ENCODE peak calls at places on chromosomes 11 and 22, in nine cellular contexts. T is AG09309; M is lower leg skin; D is pancreas; J is astrocyte of the spinal cord; U is HCT116; S is colonic mucosa; V is thyroid gland; B is CD8-positive, alpha-beta memory T cell. N is an unnamed sample.

GRCh38 chr11:27563201-27563600 is 56.6 kb upstream of the LIN7C start:
- DNase-seq in T (no peak), M (no peak), D (no peak), J (peak), U (no peak), S (no peak), V (no peak), B (no peak), N (no peak)

GRCh38 chr11:114399903-114400221 is 449 bp downstream of the C11orf71 start:
- DNase-seq in T (no peak), M (no peak), D (peak), J (no peak), U (no peak), S (no peak), V (peak), B (no peak), N (no peak)

GRCh38 chr11:115590254-115590653 is 86.0 kb upstream of the CADM1 start:
- DNase-seq in T (no peak), M (no peak), D (no peak), J (no peak), U (no peak), S (no peak), V (no peak), B (no peak), N (no peak)

GRCh38 chr11:110704210-110704864 is 7.9 kb downstream of the ARHGAP20 start:
- DNase-seq in T (no peak), M (no peak), D (no peak), J (no peak), U (no peak), S (no peak), V (no peak), B (no peak), N (no peak)

GRCh38 chr11:102850973-102851745 is 7.8 kb upstream of the MMP3 start:
- DNase-seq in T (peak), M (no peak), D (no peak), J (peak), U (no peak), S (peak), V (no peak), B (no peak), N (peak)

GRCh38 chr11:86578727-86579405 is 93.5 kb downstream of the ME3 start:
- DNase-seq in T (no peak), M (no peak), D (no peak), J (no peak), U (no peak), S (no peak), V (no peak), B (no peak), N (no peak)

GRCh38 chr22:39908737-39909136 is 7.9 kb downstream of the GRAP2 start:
- DNase-seq in T (no peak), M (no peak), D (no peak), J (peak), U (no peak), S (no peak), V (peak), B (peak), N (no peak)

GRCh38 chr11:66985508-66986177 is 10.5 kb downstream of the C11orf86 start:
- DNase-seq in T (no peak), M (no peak), D (peak), J (no peak), U (no peak), S (no peak), V (peak), B (no peak), N (no peak)

GRCh38 chr11:61072316-61073109 is 29.8 kb upstream of the CD5 start:
- DNase-seq in T (no peak), M (no peak), D (no peak), J (no peak), U (no peak), S (no peak), V (no peak), B (no peak), N (no peak)

GRCh38 chr11:61077936-61078335 is 24.4 kb upstream of the CD5 start:
- DNase-seq in T (no peak), M (no peak), D (no peak), J (no peak), U (no peak), S (no peak), V (no peak), B (no peak), N (no peak)

GRCh38 chr11:61076506-61077304 is 25.6 kb upstream of the CD5 start:
- DNase-seq in T (no peak), M (no peak), D (no peak), J (no peak), U (no peak), S (no peak), V (no peak), B (no peak), N (no peak)

GRCh38 chr11:61079416-61080150 is 22.7 kb upstream of the CD5 start:
- DNase-seq in T (no peak), M (no peak), D (no peak), J (no peak), U (no peak), S (no peak), V (no peak), B (no peak), N (no peak)

DNA sequence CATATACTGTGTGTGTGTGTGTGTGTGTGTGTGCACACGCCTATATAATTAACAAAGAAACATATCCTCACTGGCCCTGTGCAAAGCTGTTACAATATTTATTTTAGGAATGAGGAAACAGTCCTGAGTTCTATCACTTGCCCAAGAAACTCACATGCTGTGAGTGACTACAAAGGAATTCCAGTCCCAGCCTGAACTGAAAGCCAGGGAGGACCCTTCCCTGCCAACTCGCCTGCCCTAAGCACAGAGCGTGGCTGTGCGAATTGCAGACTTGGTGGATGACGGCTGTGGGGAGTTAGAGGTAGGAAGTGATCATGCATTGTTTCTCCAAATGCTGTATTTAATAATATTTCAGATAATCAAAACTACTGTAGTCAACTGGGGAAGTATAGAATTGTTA is 26.4 kb upstream of the CD5 start:
- DNase-seq in T (peak), M (no peak), D (no peak), J (peak), U (no peak), S (peak), V (no peak), B (no peak), N (no peak)
- H3K4me3 ChIP-seq in T (no peak), M (no peak), D (no peak), J (no peak), U (no peak), S (no peak), V (no peak), B (peak), N (no peak)

GRCh38 chr11:25453471-25453870 is 878.5 kb upstream of the ANO3 start:
- DNase-seq in T (no peak), M (no peak), D (no peak), J (no peak), U (no peak), S (no peak), V (no peak), B (no peak), N (no peak)

DNA sequence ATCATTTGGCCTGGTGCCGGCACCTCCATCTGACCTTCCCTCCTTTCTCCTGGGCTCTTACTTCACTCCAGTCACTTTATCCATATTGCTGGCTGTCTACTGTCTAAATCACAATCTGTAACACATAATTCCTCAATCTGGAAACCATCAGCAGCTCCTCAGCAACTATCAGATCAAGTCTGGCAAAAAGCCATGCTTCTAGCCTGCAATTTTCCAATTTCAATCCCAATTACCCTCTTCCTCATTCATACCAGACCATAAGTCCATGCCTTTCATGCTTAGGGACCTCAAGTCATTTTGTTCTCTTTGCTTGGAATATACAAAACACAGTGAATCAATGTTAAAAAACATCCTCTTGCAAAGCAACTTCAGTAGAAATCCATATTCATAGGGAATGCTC is 882.8 kb upstream of the ANO3 start:
- DNase-seq in T (no peak), M (no peak), D (no peak), J (no peak), U (no peak), S (no peak), V (no peak), B (no peak), N (no peak)
- H3K4me3 ChIP-seq in T (no peak), M (no peak), D (no peak), J (no peak), U (no peak), S (no peak), V (no peak), B (no peak), N (no peak)

GRCh38 chr11:92697461-92698314 is 271.8 kb upstream of the MTNR1B start:
- DNase-seq in T (no peak), M (no peak), D (no peak), J (peak), U (no peak), S (no peak), V (no peak), B (no peak), N (no peak)
- H3K4me3 ChIP-seq in T (peak), M (no peak), D (no peak), J (no peak), U (no peak), S (no peak), V (no peak), B (no peak), N (no peak)

GRCh38 chr11:36455658-36456111 is 54.4 kb downstream of the TRAF6 start:
- DNase-seq in T (peak), M (peak), D (no peak), J (peak), U (no peak), S (no peak), V (peak), B (no peak), N (peak)

GRCh38 chr11:36454991-36455611 is 55.0 kb downstream of the TRAF6 start:
- DNase-seq in T (no peak), M (no peak), D (no peak), J (peak), U (no peak), S (no peak), V (no peak), B (no peak), N (no peak)

GRCh38 chr11:36454551-36454950 is 55.5 kb downstream of the TRAF6 start:
- DNase-seq in T (no peak), M (no peak), D (no peak), J (no peak), U (no peak), S (no peak), V (no peak), B (no peak), N (no peak)

GRCh38 chr11:36458129-36458918 is 51.7 kb downstream of the TRAF6 start:
- DNase-seq in T (no peak), M (no peak), D (no peak), J (no peak), U (no peak), S (no peak), V (peak), B (no peak), N (no peak)

DNA sequence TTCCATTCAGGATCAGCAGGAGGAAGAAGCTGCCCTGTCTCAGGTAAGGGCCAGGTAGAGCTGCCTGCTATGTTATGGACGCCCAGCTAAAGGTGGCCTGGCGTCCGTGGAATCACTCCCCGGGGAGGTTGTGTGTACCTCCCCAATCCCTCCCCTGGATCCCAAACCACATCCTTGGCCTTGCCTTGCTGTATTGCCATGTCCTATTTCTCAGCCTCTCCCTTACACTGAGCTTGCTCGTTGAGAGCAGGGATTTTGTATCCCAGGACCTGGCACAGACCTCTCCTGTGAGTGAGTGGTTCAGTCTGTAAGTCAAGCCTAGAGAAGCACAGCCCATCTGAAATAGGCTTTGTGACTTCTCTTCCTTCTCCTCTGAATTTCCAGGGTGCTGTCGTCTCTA is 53.9 kb downstream of the TRAF6 start:
- DNase-seq in T (peak), M (no peak), D (no peak), J (no peak), U (no peak), S (no peak), V (no peak), B (no peak), N (no peak)
- H3K4me3 ChIP-seq in T (no peak), M (no peak), D (no peak), J (no peak), U (no peak), S (no peak), V (no peak), B (no peak), N (no peak)

DNA sequence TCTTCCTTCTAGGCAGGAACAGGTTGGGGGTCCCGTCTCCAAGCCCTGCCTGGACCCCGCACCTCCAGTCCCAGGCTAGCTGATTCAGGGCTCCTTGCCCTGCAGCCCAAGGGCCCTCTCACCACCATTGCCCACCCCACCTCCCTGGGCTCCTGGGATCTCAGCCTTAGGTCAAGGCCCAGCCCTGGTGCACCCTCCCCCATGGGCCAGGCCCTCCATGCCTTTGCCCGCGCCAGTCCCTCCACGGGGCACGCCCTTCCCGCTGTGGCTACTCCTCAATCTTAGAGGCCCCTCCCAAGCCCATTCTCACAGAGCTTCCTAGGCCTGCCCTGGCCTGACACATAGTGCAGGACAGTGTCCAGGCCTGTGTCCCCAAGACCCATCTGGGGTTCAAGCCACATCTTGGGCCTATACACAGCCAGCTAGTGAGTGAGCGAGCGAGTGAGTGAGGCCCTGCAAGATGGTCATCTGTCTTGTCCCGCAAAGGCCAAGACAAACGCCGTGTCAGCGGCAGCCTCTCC is 6.9 kb downstream of the GP1BB start:
- DNase-seq in T (no peak), M (no peak), D (no peak), J (no peak), U (no peak), S (no peak), V (no peak), B (no peak), N (no peak)
- H3K4me3 ChIP-seq in T (no peak), M (no peak), D (peak), J (no peak), U (no peak), S (no peak), V (no peak), B (no peak), N (no peak)

DNA sequence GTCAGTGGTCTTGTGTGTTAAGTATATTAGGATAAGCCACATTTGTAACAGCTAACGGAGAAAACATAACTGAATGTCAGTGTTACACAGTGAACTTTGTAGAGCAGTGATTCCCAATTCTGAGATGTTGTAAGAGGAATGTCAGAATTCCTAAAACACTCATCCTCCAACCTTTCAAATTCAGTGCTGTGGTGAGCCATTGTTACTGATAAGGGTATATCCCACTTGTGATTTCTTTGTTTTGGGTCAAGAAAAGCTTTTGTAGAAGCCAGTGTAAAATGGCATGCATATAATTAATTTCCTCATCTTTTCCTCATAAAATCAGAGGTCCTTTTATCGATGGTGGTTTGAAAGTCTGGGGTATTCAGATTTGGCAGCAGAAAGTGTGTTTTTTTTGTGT is 62.0 kb downstream of the ARHGEF12 start:
- DNase-seq in T (peak), M (no peak), D (no peak), J (no peak), U (no peak), S (no peak), V (no peak), B (no peak), N (no peak)
- H3K4me3 ChIP-seq in T (no peak), M (no peak), D (no peak), J (no peak), U (no peak), S (no peak), V (no peak), B (no peak), N (no peak)

DNA sequence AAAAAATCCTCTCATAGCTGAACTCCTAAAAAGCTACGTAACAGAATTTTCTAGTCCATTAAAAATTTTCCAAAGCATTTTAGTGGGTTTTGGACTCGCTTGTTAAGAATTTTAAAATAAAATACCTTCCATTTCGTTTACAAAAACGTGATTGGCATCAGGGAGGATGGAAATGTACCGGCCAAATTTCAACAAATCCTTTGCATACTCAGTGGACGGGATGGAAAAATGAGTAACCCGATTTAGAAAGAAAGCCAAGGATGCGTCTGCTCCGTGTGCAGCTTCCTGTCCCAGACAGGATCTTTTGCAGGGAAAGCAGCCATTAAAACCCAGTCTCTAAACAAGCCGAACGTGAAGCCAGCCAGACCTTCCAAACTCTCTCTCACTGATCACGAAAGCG is 15.6 kb downstream of the TMEM184B start:
- DNase-seq in T (peak), M (no peak), D (no peak), J (peak), U (no peak), S (no peak), V (no peak), B (no peak), N (peak)
- H3K4me3 ChIP-seq in T (peak), M (no peak), D (peak), J (no peak), U (no peak), S (no peak), V (no peak), B (no peak), N (peak)

GRCh38 chr11:129815596-129816461 is at the start of gene TMEM45B:
- DNase-seq in T (no peak), M (no peak), D (peak), J (no peak), U (no peak), S (peak), V (peak), B (no peak), N (no peak)
- H3K4me3 ChIP-seq in T (no peak), M (peak), D (peak), J (no peak), U (no peak), S (peak), V (no peak), B (peak), N (no peak)

DNA sequence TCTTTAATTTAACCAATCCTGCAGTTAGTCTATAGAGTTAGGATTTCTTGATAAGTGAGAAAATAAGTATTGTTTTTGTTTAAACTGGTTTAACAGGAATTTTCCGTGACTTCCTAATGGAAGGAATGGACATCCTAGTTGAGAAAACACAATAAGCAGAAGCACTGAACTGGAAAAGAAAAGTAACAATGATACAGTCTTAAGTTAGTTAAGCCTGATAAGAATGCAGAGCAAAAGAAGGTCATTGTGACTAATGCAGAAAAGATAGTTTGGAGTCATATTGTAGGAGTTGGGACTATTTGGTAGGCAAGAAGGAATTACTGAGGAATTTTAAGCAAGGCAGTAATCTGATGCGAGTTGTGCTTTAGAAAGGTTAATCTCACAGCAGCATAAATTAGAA is 11.7 kb downstream of the RNF141 start:
- DNase-seq in T (no peak), M (no peak), D (no peak), J (no peak), U (no peak), S (no peak), V (no peak), B (no peak), N (no peak)
- H3K4me3 ChIP-seq in T (no peak), M (no peak), D (no peak), J (no peak), U (no peak), S (no peak), V (no peak), B (no peak), N (no peak)

GRCh38 chr22:50190182-50190951 is 4.7 kb downstream of the TRABD start:
- DNase-seq in T (no peak), M (peak), D (peak), J (peak), U (peak), S (peak), V (peak), B (peak), N (no peak)

GRCh38 chr22:50192825-50193204 is 7.1 kb downstream of the TRABD start:
- DNase-seq in T (no peak), M (no peak), D (no peak), J (no peak), U (no peak), S (no peak), V (no peak), B (peak), N (no peak)

GRCh38 chr22:50189849-50190181 is 4.1 kb downstream of the TRABD start:
- DNase-seq in T (no peak), M (no peak), D (no peak), J (no peak), U (no peak), S (peak), V (no peak), B (no peak), N (no peak)

GRCh38 chr22:50192056-50192824 is 6.5 kb downstream of the TRABD start:
- DNase-seq in T (no peak), M (no peak), D (peak), J (no peak), U (no peak), S (no peak), V (no peak), B (no peak), N (no peak)

DNA sequence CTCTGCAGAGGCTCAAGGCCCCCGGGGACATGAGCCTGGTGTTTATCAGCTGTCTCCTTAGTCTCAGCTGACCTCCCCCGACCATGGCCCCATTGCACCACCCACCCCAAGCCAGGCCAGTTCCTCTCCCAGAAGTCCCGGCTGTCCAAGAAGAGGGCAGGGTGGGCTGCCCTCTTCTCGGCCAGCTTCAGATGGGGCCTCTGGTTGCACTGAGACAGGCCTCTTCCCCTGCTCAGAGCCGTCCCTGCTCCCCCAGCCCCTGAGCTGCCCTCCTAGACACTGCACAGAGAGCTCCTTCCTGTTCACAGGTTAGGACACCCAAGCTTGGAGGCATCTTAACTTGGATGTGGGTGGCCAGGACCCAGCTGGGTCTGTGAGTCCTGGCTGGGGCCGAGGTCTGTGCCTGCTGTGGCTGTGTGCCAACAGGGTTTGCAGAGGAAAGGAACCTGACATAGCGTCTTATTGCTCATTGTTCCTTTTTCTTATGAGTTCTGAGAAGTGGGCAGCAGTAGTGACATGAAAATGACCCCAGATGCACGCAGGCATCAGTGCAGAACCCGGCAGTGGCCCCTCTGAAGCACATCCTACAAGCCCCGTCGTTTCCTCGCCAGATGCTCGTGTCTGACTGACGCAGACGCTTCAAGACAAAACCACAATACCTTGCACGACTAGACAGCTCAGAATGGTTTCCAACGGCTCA is 5.5 kb downstream of the TRABD start:
- DNase-seq in T (no peak), M (no peak), D (peak), J (no peak), U (no peak), S (peak), V (no peak), B (peak), N (no peak)
- H3K4me3 ChIP-seq in T (no peak), M (no peak), D (peak), J (peak), U (peak), S (peak), V (no peak), B (peak), N (peak)

N was measured in AG04450.